ENCODE peak calls at places on chromosomes 2 and 18, in five cellular contexts. One of them, this sample, is unnamed.

GRCh38 chr18:7958081-7958896 is 391.2 kb downstream of the PTPRM start:
- DNase-seq in Panc1: no peak
- DNase-seq in GM23338: no peak
- DNase-seq in prostate gland: no peak
- DNase-seq in HCT116: no peak
- DNase-seq in this sample: no peak

GRCh38 chr2:9805435-9806297 is 37.6 kb upstream of the TAF1B start:
- DNase-seq in Panc1: no peak
- DNase-seq in GM23338: no peak
- DNase-seq in prostate gland: no peak
- DNase-seq in HCT116: no peak
- DNase-seq in this sample: no peak

GRCh38 chr2:225584821-225585220 is 185.3 kb downstream of the NYAP2 start:
- DNase-seq in Panc1: no peak
- DNase-seq in GM23338: no peak
- DNase-seq in prostate gland: no peak
- DNase-seq in HCT116: peak; percentile 10
- DNase-seq in this sample: no peak

GRCh38 chr2:198054299-198054698 is 249.9 kb downstream of the PLCL1 start:
- DNase-seq in Panc1: no peak
- DNase-seq in GM23338: peak; percentile 74
- DNase-seq in prostate gland: no peak
- DNase-seq in HCT116: peak; percentile 1
- DNase-seq in this sample: peak; percentile 13

GRCh38 chr2:239934571-239935171 is 90.5 kb downstream of the NDUFA10 start:
- DNase-seq in Panc1: no peak
- DNase-seq in GM23338: peak; percentile 89
- DNase-seq in prostate gland: peak; percentile 64
- DNase-seq in HCT116: peak; percentile 38
- DNase-seq in this sample: peak; percentile 71

GRCh38 chr2:240431663-240432424 is 3.6 kb upstream of the GPC1 start:
- DNase-seq in Panc1: no peak
- DNase-seq in GM23338: no peak
- DNase-seq in prostate gland: no peak
- DNase-seq in HCT116: no peak
- DNase-seq in this sample: peak; percentile 5

GRCh38 chr2:29012211-29012681 is 31.1 kb downstream of the TOGARAM2 start:
- DNase-seq in Panc1: no peak
- DNase-seq in GM23338: no peak
- DNase-seq in prostate gland: no peak
- DNase-seq in HCT116: no peak
- DNase-seq in this sample: peak; percentile 42

GRCh38 chr2:12071343-12071742 is 324.9 kb downstream of the LPIN1 start:
- DNase-seq in Panc1: no peak
- DNase-seq in GM23338: no peak
- DNase-seq in prostate gland: no peak
- DNase-seq in HCT116: no peak
- DNase-seq in this sample: no peak

GRCh38 chr2:144678741-144679140 is 158.8 kb upstream of the ZEB2 start:
- DNase-seq in Panc1: no peak
- DNase-seq in GM23338: no peak
- DNase-seq in prostate gland: no peak
- DNase-seq in HCT116: no peak
- DNase-seq in this sample: no peak

GRCh38 chr2:51620830-51621229 is 588.9 kb upstream of the NRXN1 start:
- DNase-seq in Panc1: no peak
- DNase-seq in GM23338: no peak
- DNase-seq in prostate gland: no peak
- DNase-seq in HCT116: no peak
- DNase-seq in this sample: no peak

GRCh38 chr2:84851876-84852275 is 29.0 kb downstream of the TRABD2A start:
- DNase-seq in Panc1: no peak
- DNase-seq in GM23338: no peak
- DNase-seq in prostate gland: no peak
- DNase-seq in HCT116: no peak
- DNase-seq in this sample: no peak

DNA sequence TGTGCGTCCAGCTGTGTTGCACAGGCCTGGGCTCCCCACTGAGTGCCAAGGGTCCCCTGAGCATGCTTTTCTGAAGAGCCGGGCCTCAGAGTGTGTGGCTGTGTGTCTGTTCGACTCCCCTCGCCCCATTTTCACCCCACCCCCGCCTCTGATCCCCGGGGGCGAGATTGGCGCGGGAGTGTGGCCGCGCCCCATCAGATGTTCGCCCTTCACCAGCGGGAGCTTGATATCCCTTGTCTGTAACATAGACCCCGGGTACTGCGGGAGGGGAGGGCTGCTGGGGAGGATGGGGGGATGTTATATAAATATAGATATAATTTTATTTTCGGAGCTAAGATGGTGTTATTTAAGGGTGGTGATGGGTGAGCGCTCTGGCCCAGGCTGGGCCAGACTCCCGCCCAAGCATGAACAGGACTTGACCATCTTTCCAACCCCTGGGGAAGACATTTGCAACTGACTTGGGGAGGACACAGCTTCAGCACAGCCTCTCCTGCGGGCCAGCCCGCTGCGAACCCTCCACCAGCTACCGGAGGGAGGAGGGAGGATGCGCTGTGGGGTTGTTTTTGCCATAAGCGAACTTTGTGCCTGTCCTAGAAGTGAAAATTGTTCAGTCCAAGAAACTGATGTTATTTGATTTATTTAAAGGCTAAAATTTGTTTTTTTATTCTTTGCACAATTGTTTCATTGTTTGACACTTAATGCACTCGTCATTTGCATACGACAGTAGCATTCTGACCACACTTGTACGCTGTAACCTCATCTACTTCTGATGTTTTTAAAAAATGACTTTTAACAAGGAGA is 1.6 kb downstream of the RHOB start:
- DNase-seq in Panc1: no peak
- DNase-seq in GM23338: no peak
- DNase-seq in prostate gland: no peak
- DNase-seq in HCT116: no peak
- DNase-seq in this sample: no peak
- TF ChIP-seq POLR2AphosphoS5 in Panc1: no peak
- TF ChIP-seq POLR2AphosphoS5 in GM23338: no peak
- TF ChIP-seq POLR2AphosphoS5 in prostate gland: peak; percentile 1
- TF ChIP-seq POLR2AphosphoS5 in HCT116: no peak
- TF ChIP-seq POLR2AphosphoS5 in this sample: peak; percentile 90

GRCh38 chr2:177265834-177266817 is 1.6 kb upstream of the NFE2L2 start:
- DNase-seq in Panc1: no peak
- DNase-seq in GM23338: no peak
- DNase-seq in prostate gland: no peak
- DNase-seq in HCT116: no peak
- DNase-seq in this sample: no peak
- H3K4me3 ChIP-seq in Panc1: peak overlapping the region; percentile 20
- H3K4me3 ChIP-seq in GM23338: peak overlapping the region; percentile 79
- H3K4me3 ChIP-seq in prostate gland: no peak overlapping the region
- H3K4me3 ChIP-seq in HCT116: no peak overlapping the region
- H3K4me3 ChIP-seq in this sample: peak overlapping the region; percentile 85

GRCh38 chr2:215716971-215717370 is 281.1 kb upstream of the FN1 start:
- DNase-seq in Panc1: no peak
- DNase-seq in GM23338: no peak
- DNase-seq in prostate gland: no peak
- DNase-seq in HCT116: no peak
- DNase-seq in this sample: no peak

GRCh38 chr2:215713393-215713792 is 277.5 kb upstream of the FN1 start:
- DNase-seq in Panc1: no peak
- DNase-seq in GM23338: no peak
- DNase-seq in prostate gland: no peak
- DNase-seq in HCT116: no peak
- DNase-seq in this sample: no peak

GRCh38 chr2:215712219-215712849 is 276.5 kb upstream of the FN1 start:
- DNase-seq in Panc1: no peak
- DNase-seq in GM23338: no peak
- DNase-seq in prostate gland: no peak
- DNase-seq in HCT116: no peak
- DNase-seq in this sample: no peak

GRCh38 chr2:215711484-215712034 is 275.7 kb upstream of the FN1 start:
- DNase-seq in Panc1: no peak
- DNase-seq in GM23338: peak; percentile 19
- DNase-seq in prostate gland: no peak
- DNase-seq in HCT116: no peak
- DNase-seq in this sample: no peak

GRCh38 chr2:215712850-215713230 is 277.0 kb upstream of the FN1 start:
- DNase-seq in Panc1: no peak
- DNase-seq in GM23338: no peak
- DNase-seq in prostate gland: no peak
- DNase-seq in HCT116: no peak
- DNase-seq in this sample: no peak
- TF ChIP-seq POLR2AphosphoS5 in Panc1: no peak
- TF ChIP-seq POLR2AphosphoS5 in GM23338: no peak
- TF ChIP-seq POLR2AphosphoS5 in prostate gland: no peak
- TF ChIP-seq POLR2AphosphoS5 in HCT116: no peak
- TF ChIP-seq POLR2AphosphoS5 in this sample: no peak

DNA sequence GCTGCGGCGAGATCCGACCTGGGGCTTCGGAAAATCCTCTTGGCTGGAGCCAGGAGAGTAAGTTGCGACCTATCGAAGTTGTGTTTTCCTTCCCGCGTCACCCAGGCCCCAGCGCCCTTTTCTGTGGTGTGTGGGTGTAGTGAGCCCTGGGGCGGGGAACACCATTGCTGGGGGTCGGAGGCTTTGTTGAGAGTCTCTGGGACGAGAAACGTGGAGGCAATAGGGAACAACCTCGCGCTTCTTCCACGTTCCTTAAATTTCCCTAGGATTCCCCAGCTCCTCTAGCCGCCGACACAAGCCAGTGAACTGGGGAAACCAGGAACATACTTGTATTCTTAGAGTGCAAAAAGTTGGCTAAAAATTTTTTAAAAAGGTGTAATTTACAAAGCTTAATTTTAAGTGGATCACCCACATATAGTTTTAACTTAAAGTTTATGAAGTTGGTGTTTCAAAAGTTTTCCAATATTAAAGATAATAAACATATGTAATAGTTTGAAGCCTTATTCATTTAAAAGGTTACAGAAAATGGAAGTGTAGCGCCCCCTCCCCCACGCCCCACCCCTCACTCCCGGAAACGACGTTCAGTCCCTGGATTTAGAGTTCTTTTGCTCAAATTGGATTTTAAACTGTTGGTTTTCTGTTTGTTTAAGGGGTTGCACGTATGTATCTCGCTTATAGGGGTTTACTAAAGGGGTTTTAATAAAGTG is 626 bp downstream of the DSG2 start:
- DNase-seq in Panc1: no peak
- DNase-seq in GM23338: peak; percentile 40
- DNase-seq in prostate gland: peak; percentile 33
- DNase-seq in HCT116: no peak
- DNase-seq in this sample: peak; percentile 52
- H3K4me3 ChIP-seq in Panc1: peak overlapping the region; percentile 74
- H3K4me3 ChIP-seq in GM23338: peak overlapping the region; percentile 93
- H3K4me3 ChIP-seq in prostate gland: peak overlapping the region; percentile 66
- H3K4me3 ChIP-seq in HCT116: peak overlapping the region; percentile 99
- H3K4me3 ChIP-seq in this sample: peak overlapping the region; percentile 75

DNA sequence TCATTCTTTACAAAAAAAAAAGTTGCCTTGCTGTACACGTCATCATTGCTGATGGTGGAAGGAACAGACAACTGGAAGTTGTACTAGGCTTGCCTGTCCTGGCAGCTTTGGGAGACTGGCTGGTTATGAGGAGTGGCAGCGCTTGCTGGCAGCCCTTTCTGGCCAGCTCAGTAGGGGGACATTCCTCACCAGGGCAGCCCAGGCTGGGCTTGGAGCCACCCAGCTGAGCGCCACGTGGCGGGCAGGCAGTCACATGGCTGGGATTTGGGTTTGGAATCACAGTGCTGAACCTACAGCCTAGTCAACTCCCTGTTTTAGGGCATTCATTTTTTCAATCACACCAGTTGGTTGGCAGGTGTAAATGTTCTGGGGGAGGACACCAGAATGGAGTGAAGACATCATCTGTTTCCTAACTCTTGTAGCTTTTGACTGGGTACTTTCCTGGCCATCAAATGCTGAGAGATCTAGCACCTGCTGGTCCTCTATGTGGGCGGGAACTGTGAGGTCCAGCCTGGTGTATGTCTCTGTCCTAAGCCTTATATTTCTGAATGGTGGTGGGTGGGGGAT is 139.3 kb downstream of the SETBP1 start:
- DNase-seq in Panc1: no peak
- DNase-seq in GM23338: no peak
- DNase-seq in prostate gland: no peak
- DNase-seq in HCT116: no peak
- DNase-seq in this sample: no peak
- TF ChIP-seq POLR2AphosphoS5 in Panc1: no peak
- TF ChIP-seq POLR2AphosphoS5 in GM23338: no peak
- TF ChIP-seq POLR2AphosphoS5 in prostate gland: no peak
- TF ChIP-seq POLR2AphosphoS5 in HCT116: no peak
- TF ChIP-seq POLR2AphosphoS5 in this sample: peak; percentile 14

DNA sequence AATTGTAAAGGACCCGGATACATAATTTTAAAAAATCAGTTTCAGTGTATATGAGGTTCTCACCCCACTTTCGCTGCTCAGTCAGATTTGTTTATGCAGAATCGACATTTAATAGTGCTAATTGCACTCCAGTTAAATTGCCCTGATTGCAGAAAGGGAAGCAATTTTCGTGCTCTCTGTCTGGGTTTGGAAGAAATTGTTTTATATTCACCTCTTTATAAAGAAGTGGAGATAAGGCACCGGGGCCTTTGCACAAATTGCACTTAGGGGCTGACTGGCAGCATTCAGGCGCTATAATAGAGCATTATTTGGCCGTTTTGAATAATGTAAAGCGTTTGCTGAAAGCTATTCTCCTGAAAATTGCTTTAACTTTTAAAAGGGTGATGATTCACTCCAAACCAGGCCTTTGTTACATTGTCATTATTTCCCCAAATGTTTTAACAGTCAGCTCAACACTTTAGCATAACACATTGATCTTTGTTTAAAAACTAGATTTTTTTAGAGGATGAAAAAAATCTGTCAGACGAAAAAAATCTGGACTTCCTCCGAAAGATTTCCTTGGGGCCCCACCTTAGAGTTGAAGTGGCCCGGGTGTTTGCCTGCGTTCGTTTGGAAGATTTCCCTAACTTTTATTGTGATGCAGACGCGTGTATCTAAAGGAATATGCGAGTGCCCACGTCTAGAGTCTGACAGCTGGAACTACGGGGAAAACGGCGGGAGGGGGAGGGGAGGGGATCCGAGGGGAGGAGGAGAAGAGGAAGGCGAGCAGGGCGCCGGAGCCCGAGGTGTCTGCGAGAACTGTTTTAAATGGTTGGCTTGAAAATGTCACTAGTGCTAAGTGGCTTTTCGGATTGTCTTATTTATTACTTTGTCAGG is 2.8 kb upstream of the SP9 start:
- DNase-seq in Panc1: no peak
- DNase-seq in GM23338: peak; percentile 66
- DNase-seq in prostate gland: no peak
- DNase-seq in HCT116: no peak
- DNase-seq in this sample: no peak
- H3K4me3 ChIP-seq in Panc1: peak overlapping the region; percentile 56
- H3K4me3 ChIP-seq in GM23338: peak overlapping the region; percentile 49
- H3K4me3 ChIP-seq in prostate gland: no peak overlapping the region
- H3K4me3 ChIP-seq in HCT116: peak overlapping the region; percentile 38
- H3K4me3 ChIP-seq in this sample: no peak overlapping the region

GRCh38 chr2:76672798-76673197 is 849.4 kb downstream of the LRRTM4 start:
- DNase-seq in Panc1: no peak
- DNase-seq in GM23338: no peak
- DNase-seq in prostate gland: no peak
- DNase-seq in HCT116: no peak
- DNase-seq in this sample: peak; percentile 57
- TF ChIP-seq POLR2AphosphoS5 in Panc1: no peak
- TF ChIP-seq POLR2AphosphoS5 in GM23338: no peak
- TF ChIP-seq POLR2AphosphoS5 in prostate gland: no peak
- TF ChIP-seq POLR2AphosphoS5 in HCT116: no peak
- TF ChIP-seq POLR2AphosphoS5 in this sample: peak; percentile 42